ENCODE peak calls at places on chromosomes 16 and 17, in ten cellular contexts. G is NCI-H460, I is A673, T is left ventricle myocardium inferior, J is iris pigment epithelial cell, Q is NCI-H524 treated with DMSO at 0.1 percent for 48 hours, K is Right ventricle myocardium superior, H is NCI-H510A, Y is SW480, E is MCF 10A. B is an unnamed sample.

GRCh38 chr17:42898147-42898807 is 2.3 kb upstream of the G6PC1 start:
- DNase-seq in E (no peak), G (no peak), J (no peak), T (no peak), K (no peak), Q (no peak), I (no peak), H (no peak), Y (no peak), B (no peak)

GRCh38 chr17:6092923-6093468 is 22.8 kb downstream of the WSCD1 start:
- DNase-seq in I (no peak), Q (no peak), H (no peak), E (no peak), G (no peak), T (no peak), Y (no peak), K (no peak), J (no peak), B (no peak)

GRCh38 chr17:78381601-78382168 is 3.2 kb downstream of the PGS1 start:
- DNase-seq in K (no peak), J (no peak), T (no peak), E (no peak), Y (no peak), I (peak), G (no peak), H (no peak), Q (no peak), B (no peak)

GRCh38 chr17:4944163-4944553 is 4.1 kb downstream of the RNF167 start:
- DNase-seq in J (no peak), T (no peak), K (no peak), E (no peak), Y (no peak), Q (no peak), H (no peak), I (no peak), G (no peak), B (no peak)

GRCh38 chr16:87963400-87963799 is 12.2 kb downstream of the BANP start:
- DNase-seq in Q (no peak), J (peak), G (peak), T (no peak), I (peak), E (peak), H (no peak), Y (no peak), K (no peak), B (no peak)

GRCh38 chr16:87133966-87134945 is 182.9 kb downstream of the C16orf95 start:
- DNase-seq in K (no peak), G (no peak), Q (no peak), T (no peak), E (no peak), Y (no peak), I (no peak), J (no peak), H (no peak), B (no peak)

GRCh38 chr17:75468311-75468754 is 11.9 kb downstream of the TMEM94 start:
- DNase-seq in K (no peak), H (no peak), I (no peak), T (no peak), E (no peak), Q (no peak), J (no peak), G (no peak), Y (no peak), B (no peak)

GRCh38 chr16:14486520-14487303 is 143.3 kb downstream of the PARN start:
- DNase-seq in Y (peak), I (peak), K (peak), G (peak), T (peak), E (peak), Q (no peak), J (peak), H (peak), B (no peak)

GRCh38 chr17:78375401-78376079 is 2.9 kb upstream of the PGS1 start:
- DNase-seq in H (no peak), I (no peak), Y (no peak), Q (no peak), G (peak), J (peak), T (no peak), K (peak), E (peak), B (no peak)

GRCh38 chr16:83946154-83946780 is 6.8 kb upstream of the OSGIN1 start:
- DNase-seq in Q (no peak), I (no peak), E (no peak), G (no peak), T (no peak), J (no peak), K (no peak), H (no peak), Y (no peak), B (no peak)

GRCh38 chr16:23194497-23195221 is 12.1 kb downstream of the SCNN1G start:
- DNase-seq in E (no peak), I (no peak), K (no peak), J (no peak), H (no peak), G (no peak), T (no peak), Y (no peak), Q (no peak), B (no peak)

GRCh38 chr16:53053967-53054669 is 673 bp upstream of the CHD9 start:
- DNase-seq in Q (no peak), E (no peak), Y (no peak), G (no peak), I (peak), T (peak), J (no peak), H (no peak), K (peak), B (no peak)

GRCh38 chr16:11391576-11391975 is 46.3 kb downstream of the RMI2 start:
- DNase-seq in G (no peak), J (no peak), H (peak), Q (no peak), K (no peak), E (no peak), Y (peak), T (no peak), I (no peak), B (peak)

GRCh38 chr17:47604268-47604927 is 45.3 kb upstream of the KPNB1 start:
- DNase-seq in H (no peak), Y (no peak), K (no peak), G (no peak), E (peak), T (peak), I (peak), J (peak), Q (peak), B (no peak)

GRCh38 chr17:73017653-73018052 is 74.8 kb downstream of the SLC39A11 start:
- DNase-seq in H (no peak), I (no peak), Y (no peak), T (no peak), J (peak), E (no peak), K (no peak), Q (no peak), G (no peak), B (no peak)

GRCh38 chr16:7171151-7171550 is 161.5 kb upstream of the RBFOX1 start:
- DNase-seq in J (no peak), H (no peak), K (no peak), E (no peak), T (no peak), Y (no peak), G (no peak), Q (no peak), I (no peak), B (no peak)

GRCh38 chr16:56675685-56676210 is 6.1 kb downstream of the MT1H start:
- DNase-seq in J (no peak), G (no peak), Y (no peak), Q (no peak), E (no peak), T (no peak), K (no peak), I (no peak), H (no peak), B (no peak)

GRCh38 chr17:78734841-78735641 is 47.0 kb downstream of the CYTH1 start:
- DNase-seq in T (no peak), K (no peak), I (no peak), J (no peak), E (no peak), Q (no peak), G (no peak), Y (no peak), H (no peak), B (no peak)

GRCh38 chr17:78789663-78790181 is 7.6 kb upstream of the CYTH1 start:
- DNase-seq in I (no peak), Q (no peak), G (peak), Y (no peak), K (peak), T (peak), H (no peak), E (no peak), J (peak), B (no peak)

GRCh38 chr16:8493885-8494487 is 96.3 kb downstream of the TMEM114 start:
- DNase-seq in K (no peak), J (no peak), I (no peak), Y (no peak), G (no peak), E (no peak), T (no peak), H (no peak), Q (no peak), B (no peak)

GRCh38 chr16:73006021-73006420 is 41.9 kb downstream of the ZFHX3 start:
- DNase-seq in J (no peak), K (no peak), I (no peak), E (no peak), Q (no peak), H (no peak), T (no peak), Y (no peak), G (no peak), B (no peak)

GRCh38 chr17:39147221-39148185 is 3.9 kb downstream of the PLXDC1 start:
- DNase-seq in G (no peak), Y (no peak), J (no peak), I (no peak), H (no peak), E (no peak), K (peak), T (peak), Q (no peak), B (no peak)

GRCh38 chr16:2156849-2157224 is 1.3 kb downstream of the TRAF7 start:
- DNase-seq in T (no peak), Y (no peak), Q (no peak), I (no peak), J (no peak), G (no peak), E (no peak), H (no peak), K (no peak), B (no peak)

GRCh38 chr17:2723505-2723996 is 12.0 kb upstream of the CLUH start:
- DNase-seq in J (no peak), Q (no peak), K (no peak), Y (no peak), H (no peak), E (no peak), T (no peak), I (peak), G (no peak), B (no peak)

GRCh38 chr17:48719642-48720262 is 2.6 kb downstream of the PRAC1 start:
- DNase-seq in Y (peak), T (no peak), E (no peak), Q (no peak), H (peak), G (no peak), K (no peak), J (no peak), I (peak), B (no peak)

GRCh38 chr17:73986641-73987177 is 216.8 kb upstream of the RPL38 start:
- DNase-seq in I (no peak), J (no peak), K (no peak), T (no peak), Q (no peak), Y (no peak), E (no peak), H (peak), G (no peak), B (no peak)

GRCh38 chr16:55480228-55480655 is 1.2 kb downstream of the MMP2 start:
- DNase-seq in T (peak), Y (no peak), K (peak), H (no peak), Q (no peak), J (peak), G (no peak), I (no peak), E (peak), B (no peak)

GRCh38 chr16:3952342-3953131 is 72.0 kb upstream of the CREBBP start:
- DNase-seq in K (peak), T (peak), G (no peak), Y (no peak), I (peak), J (no peak), E (peak), H (no peak), Q (no peak), B (no peak)

GRCh38 chr17:78716814-78717393 is 65.2 kb downstream of the CYTH1 start:
- DNase-seq in H (peak), Y (peak), J (peak), I (peak), K (peak), E (peak), T (peak), Q (peak), G (no peak), B (peak)